ENCODE peak calls at places on chromosome 7, in five cellular contexts. O is ovary, R is A549, I is esophagus muscularis mucosa, F is HepG2. H is an unnamed sample.

GRCh38 chr7:96548664-96549063 is 161.0 kb downstream of the SEM1 start:
- DNase-seq in R (peak; percentile 63), O (no peak), F (peak; percentile 76), I (no peak), H (no peak)

GRCh38 chr7:44063894-44064651 is 1.3 kb downstream of the PGAM2 start:
- DNase-seq in O (peak; percentile 45), I (no peak), R (no peak), F (no peak), H (no peak)

GRCh38 chr7:74199551-74200355 is 10.1 kb upstream of the LAT2 start:
- DNase-seq in R (no peak), I (no peak), F (no peak), O (peak; percentile 28), H (no peak)

GRCh38 chr7:1713502-1714484 is 43.7 kb downstream of the ELFN1 start:
- DNase-seq in R (no peak), I (no peak), O (no peak), F (peak; percentile 88), H (no peak)

GRCh38 chr7:47102442-47102841 is 479.5 kb downstream of the TNS3 start:
- DNase-seq in O (no peak), F (no peak), R (no peak), I (peak; percentile 57), H (no peak)

GRCh38 chr7:155257482-155258232 is 40.0 kb upstream of the INSIG1 start:
- DNase-seq in O (peak; percentile 47), F (no peak), R (no peak), I (no peak), H (no peak)

GRCh38 chr7:84948632-84949031 is 238.2 kb downstream of the SEMA3D start:
- DNase-seq in R (no peak), I (no peak), O (no peak), F (no peak), H (no peak)

GRCh38 chr7:362416-363096 is 72.6 kb downstream of the FOXL3 start:
- DNase-seq in F (no peak), R (no peak), I (no peak), O (peak; percentile 55), H (no peak)

GRCh38 chr7:140059288-140060242 is 3.2 kb downstream of the PARP12 start:
- DNase-seq in R (peak; percentile 81), O (peak; percentile 69), I (no peak), F (peak; percentile 20), H (peak; percentile 95)

GRCh38 chr7:80411621-80412020 is 100.2 kb downstream of the GNAT3 start:
- DNase-seq in R (no peak), F (no peak), O (no peak), I (no peak), H (no peak)

GRCh38 chr7:2060701-2061100 is 172.0 kb downstream of the MAD1L1 start:
- DNase-seq in I (no peak), O (no peak), F (no peak), R (no peak), H (no peak)

GRCh38 chr7:14899065-14899464 is 3.5 kb downstream of the DGKB start:
- DNase-seq in F (no peak), I (no peak), R (no peak), O (no peak), H (no peak)

GRCh38 chr7:44184221-44184873 is 4.9 kb downstream of the GCK start:
- DNase-seq in O (no peak), I (no peak), F (no peak), R (peak; percentile 73), H (no peak)

GRCh38 chr7:87148332-87148955 is 3.8 kb upstream of the DMTF1 start:
- DNase-seq in R (peak; percentile 41), F (no peak), O (no peak), I (no peak), H (peak; percentile 57)

GRCh38 chr7:141477866-141478265 is 73.3 kb upstream of the AGK start:
- DNase-seq in R (no peak), F (no peak), I (no peak), O (no peak), H (no peak)

GRCh38 chr7:54542920-54543539 is 855 bp downstream of the VSTM2A start:
- DNase-seq in O (no peak), I (no peak), R (no peak), F (no peak), H (no peak)

GRCh38 chr7:142535123-142535779 is 214.0 kb upstream of the PRSS1 start:
- DNase-seq in I (peak; percentile 85), O (no peak), R (peak; percentile 76), F (peak; percentile 41), H (peak; percentile 69)

GRCh38 chr7:155274956-155275355 is 22.7 kb upstream of the INSIG1 start:
- DNase-seq in O (no peak), F (no peak), R (no peak), I (no peak), H (no peak)

GRCh38 chr7:116710764-116711452 is 38.9 kb downstream of the MET start:
- DNase-seq in F (peak; percentile 56), I (no peak), R (peak; percentile 58), O (no peak), H (no peak)

DNA sequence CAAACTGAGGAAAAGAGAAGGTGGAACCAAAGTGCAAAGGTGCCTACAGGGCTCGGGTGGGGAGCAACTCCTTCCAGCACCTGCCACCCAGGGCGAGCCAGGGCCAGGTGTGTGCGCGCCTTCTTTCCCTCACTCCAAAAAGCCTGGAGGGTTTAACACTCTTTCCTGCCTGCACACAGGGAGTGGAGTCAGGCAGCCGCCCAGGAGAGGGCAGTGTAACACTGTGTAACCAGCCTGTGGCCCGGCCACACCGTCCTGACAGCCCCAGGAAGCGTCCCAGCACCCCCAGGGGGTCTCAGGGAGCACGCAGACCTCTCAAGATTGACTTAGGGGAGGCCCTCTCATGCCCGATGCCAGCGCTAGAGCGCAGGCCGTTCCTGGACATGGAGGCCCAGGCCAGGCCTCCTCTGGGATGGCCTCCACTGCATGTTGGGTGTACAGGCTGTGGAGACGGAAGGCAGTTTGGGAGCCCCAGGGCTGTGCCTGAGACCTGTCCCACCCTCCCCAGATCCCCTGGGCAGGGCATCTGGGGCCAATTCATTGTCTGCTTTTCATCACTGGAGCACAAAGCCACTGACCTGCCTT is 13.4 kb downstream of the BRI3 start:
- DNase-seq in O (no peak), F (peak; percentile 35), I (no peak), R (peak; percentile 75), H (peak; percentile 56)
- TF ChIP-seq POLR2A in O (no peak), F (no peak), I (no peak), R (no peak), H (no peak)

DNA sequence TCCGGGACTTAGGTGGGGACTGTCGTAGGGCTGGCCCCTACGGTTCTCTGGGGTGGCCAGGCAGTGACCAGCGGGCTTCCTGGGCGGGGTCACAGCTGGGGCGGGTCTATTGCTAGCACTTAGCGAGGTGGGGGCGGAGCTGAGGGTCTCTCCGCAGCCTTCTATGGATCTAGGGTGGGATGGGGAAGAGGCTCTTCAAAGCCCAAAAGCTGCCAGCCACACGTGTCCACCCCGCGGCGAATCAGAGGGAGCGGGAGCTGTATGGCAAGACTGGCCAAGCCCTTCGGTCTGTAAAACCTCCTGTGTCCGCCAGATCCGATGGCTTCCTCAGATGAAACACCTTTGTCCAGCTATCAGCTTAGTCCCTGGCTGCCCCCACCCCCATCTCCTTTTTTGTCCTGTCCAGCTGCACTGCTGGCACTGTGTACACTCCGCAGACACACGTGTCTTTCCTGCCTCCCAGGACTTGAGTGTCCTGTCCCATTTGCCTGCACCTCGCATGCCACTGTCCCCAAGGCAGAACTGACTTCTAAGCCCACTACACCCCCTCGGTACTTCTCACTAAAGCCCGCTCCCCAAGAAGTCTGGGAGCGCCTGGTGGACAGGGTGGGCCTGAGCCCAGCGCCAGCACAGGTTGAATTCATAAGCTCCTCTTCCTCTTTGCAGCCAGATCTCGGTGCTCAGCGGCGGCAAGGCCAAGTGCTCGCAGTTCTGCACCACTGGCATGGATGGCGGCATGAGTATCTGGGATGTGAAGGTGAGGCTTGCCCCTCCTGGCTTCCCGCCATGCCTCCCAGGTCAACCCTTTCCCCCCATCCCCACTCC is 14.8 kb downstream of the PDAP1 start:
- DNase-seq in O (peak; percentile 74), F (no peak), I (no peak), R (no peak), H (no peak)
- TF ChIP-seq POLR2A in O (no peak), F (no peak), I (no peak), R (no peak), H (no peak)

DNA sequence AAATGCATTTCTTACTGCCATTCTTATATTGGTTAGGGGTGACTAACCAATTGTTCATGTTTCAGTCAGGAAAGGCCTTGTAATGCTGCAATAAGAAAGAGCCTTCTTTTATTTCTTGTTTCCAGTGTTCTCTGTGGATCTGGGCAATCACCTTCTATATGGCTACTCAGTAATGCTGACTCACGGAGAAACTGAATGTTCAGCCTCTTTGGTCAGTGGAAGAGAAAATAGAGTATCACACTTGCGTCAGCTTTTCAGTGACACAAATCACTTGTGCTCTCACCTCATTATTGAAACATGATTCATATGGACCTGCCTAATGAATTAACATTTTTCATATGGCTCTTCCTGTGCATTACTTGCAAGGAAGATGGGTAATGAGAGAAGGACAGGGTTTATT is 243.9 kb upstream of the POT1 start:
- DNase-seq in R (no peak), O (no peak), F (no peak), I (no peak), H (no peak)
- TF ChIP-seq POLR2A in R (no peak), O (no peak), F (no peak), I (no peak), H (no peak)

GRCh38 chr7:134458806-134459698 is at the start of gene AKR1B1:
- DNase-seq in F (peak; percentile 84), I (peak; percentile 97), O (peak; percentile 95), R (peak; percentile 98), H (peak; percentile 90)
- TF ChIP-seq POLR2A in F (peak; percentile 78), I (peak; percentile 38), O (peak; percentile 62), R (peak; percentile 99), H (no peak)

GRCh38 chr7:106059556-106059955 is 52.6 kb downstream of the SYPL1 start:
- DNase-seq in I (no peak), R (no peak), O (no peak), F (no peak), H (no peak)

GRCh38 chr7:106057962-106058901 is 53.9 kb downstream of the SYPL1 start:
- DNase-seq in R (no peak), O (no peak), I (no peak), F (peak; percentile 56), H (no peak)

GRCh38 chr7:106057204-106057961 is 54.7 kb downstream of the SYPL1 start:
- DNase-seq in R (no peak), F (no peak), O (no peak), I (no peak), H (no peak)

GRCh38 chr7:106060394-106060920 is 51.7 kb downstream of the SYPL1 start:
- DNase-seq in I (no peak), R (no peak), O (no peak), F (no peak), H (no peak)

GRCh38 chr7:106058925-106059324 is 53.2 kb downstream of the SYPL1 start:
- DNase-seq in R (no peak), F (no peak), I (no peak), O (no peak), H (no peak)
- TF ChIP-seq POLR2A in R (no peak), F (no peak), I (no peak), O (no peak), H (no peak)

GRCh38 chr7:107430057-107430456 is 39.8 kb upstream of the GPR22 start:
- DNase-seq in R (no peak), O (no peak), F (no peak), I (no peak), H (no peak)

GRCh38 chr7:107432261-107432660 is 37.6 kb upstream of the GPR22 start:
- DNase-seq in O (no peak), R (no peak), F (no peak), I (no peak), H (no peak)

GRCh38 chr7:107427462-107427861 is 42.4 kb upstream of the GPR22 start:
- DNase-seq in O (no peak), F (no peak), I (no peak), R (no peak), H (no peak)
- TF ChIP-seq POLR2A in O (no peak), F (no peak), I (no peak), R (no peak), H (no peak)